ENCODE peak calls at places on chromosomes 16 and 17, in eight cellular contexts. R is HFF-Myc, S is left ventricle myocardium inferior, A is astrocyte of the cerebellum, X is hepatocyte, N is uterus, T is transverse colon, F is mammary epithelial cell. V is an unnamed sample.

GRCh38 chr17:36127199-36127881 is 23.7 kb downstream of the CCL4 start:
- DNase-seq in R (no peak), S (no peak), A (no peak), X (no peak), N (no peak), T (no peak), F (no peak), V (no peak)

GRCh38 chr16:75460441-75460840 is 4.0 kb downstream of the TMEM170A start:
- DNase-seq in R (no peak), S (no peak), A (no peak), X (no peak), N (no peak), T (no peak), F (no peak), V (no peak)

GRCh38 chr16:2700786-2701185 is 18.5 kb downstream of the KCTD5 start:
- DNase-seq in R (no peak), S (no peak), A (no peak), X (no peak), N (no peak), T (no peak), F (no peak), V (no peak)

GRCh38 chr16:28494141-28494851 is at the start of gene APOBR:
- DNase-seq in R (no peak), S (peak; percentile 30), A (no peak), X (no peak), N (no peak), T (peak; percentile 75), F (no peak), V (no peak)

GRCh38 chr17:34598161-34598776 is 18.9 kb downstream of the TMEM132E start:
- DNase-seq in R (no peak), S (no peak), A (no peak), X (no peak), N (no peak), T (no peak), F (no peak), V (no peak)

GRCh38 chr17:72122668-72123495 is 2.1 kb downstream of the SOX9 start:
- DNase-seq in R (no peak), S (peak; percentile 29), A (no peak), X (peak; percentile 69), N (no peak), T (peak; percentile 52), F (peak; percentile 51), V (peak; percentile 56)

GRCh38 chr16:49900875-49901274 is 45.0 kb upstream of the ZNF423 start:
- DNase-seq in R (no peak), S (no peak), A (no peak), X (no peak), N (no peak), T (no peak), F (no peak), V (no peak)

GRCh38 chr17:76385892-76386786 is 1.7 kb downstream of the SPHK1 start:
- DNase-seq in R (no peak), S (peak; percentile 81), A (no peak), X (peak; percentile 82), N (peak; percentile 69), T (peak; percentile 87), F (peak; percentile 74), V (peak; percentile 75)

GRCh38 chr17:45663772-45664171 is 120.3 kb upstream of the CRHR1 start:
- DNase-seq in R (no peak), S (no peak), A (no peak), X (no peak), N (no peak), T (no peak), F (no peak), V (no peak)

GRCh38 chr17:77489898-77490265 is 349.1 kb downstream of the SEC14L1 start:
- DNase-seq in R (no peak), S (peak; percentile 92), A (no peak), X (no peak), N (peak; percentile 68), T (peak; percentile 62), F (no peak), V (no peak)

GRCh38 chr17:72120878-72121163 is at the start of gene SOX9:
- DNase-seq in R (no peak), S (peak; percentile 89), A (peak; percentile 95), X (peak; percentile 93), N (no peak), T (peak; percentile 91), F (peak; percentile 98), V (peak; percentile 97)

GRCh38 chr17:82215972-82216300 is 3.3 kb upstream of the CCDC57 start:
- DNase-seq in R (no peak), S (no peak), A (no peak), X (no peak), N (no peak), T (no peak), F (no peak), V (no peak)

GRCh38 chr17:74825952-74826713 is 33.6 kb downstream of the GRIN2C start:
- DNase-seq in R (no peak), S (no peak), A (no peak), X (no peak), N (no peak), T (no peak), F (no peak), V (no peak)

GRCh38 chr17:50758524-50758923 is 8.8 kb downstream of the ANKRD40CL start:
- DNase-seq in R (no peak), S (no peak), A (no peak), X (no peak), N (no peak), T (no peak), F (no peak), V (no peak)

GRCh38 chr16:12906271-12906670 is 4.9 kb downstream of the SHISA9 start:
- DNase-seq in R (no peak), S (no peak), A (no peak), X (no peak), N (no peak), T (no peak), F (no peak), V (no peak)

GRCh38 chr16:75289189-75289588 is 37.8 kb upstream of the BCAR1 start:
- DNase-seq in R (no peak), S (no peak), A (no peak), X (no peak), N (no peak), T (no peak), F (no peak), V (no peak)

GRCh38 chr17:14203392-14203791 is 33.3 kb downstream of the CDRT15 start:
- DNase-seq in R (no peak), S (no peak), A (no peak), X (no peak), N (no peak), T (no peak), F (no peak), V (no peak)

GRCh38 chr17:42118545-42118944 is 2.6 kb downstream of the KAT2A start:
- DNase-seq in R (no peak), S (no peak), A (no peak), X (no peak), N (no peak), T (no peak), F (peak; percentile 21), V (peak; percentile 57)

GRCh38 chr17:46056800-46057304 is 57.8 kb downstream of the STH start:
- DNase-seq in R (no peak), S (no peak), A (peak; percentile 40), X (no peak), N (no peak), T (no peak), F (peak; percentile 74), V (peak; percentile 27)

DNA sequence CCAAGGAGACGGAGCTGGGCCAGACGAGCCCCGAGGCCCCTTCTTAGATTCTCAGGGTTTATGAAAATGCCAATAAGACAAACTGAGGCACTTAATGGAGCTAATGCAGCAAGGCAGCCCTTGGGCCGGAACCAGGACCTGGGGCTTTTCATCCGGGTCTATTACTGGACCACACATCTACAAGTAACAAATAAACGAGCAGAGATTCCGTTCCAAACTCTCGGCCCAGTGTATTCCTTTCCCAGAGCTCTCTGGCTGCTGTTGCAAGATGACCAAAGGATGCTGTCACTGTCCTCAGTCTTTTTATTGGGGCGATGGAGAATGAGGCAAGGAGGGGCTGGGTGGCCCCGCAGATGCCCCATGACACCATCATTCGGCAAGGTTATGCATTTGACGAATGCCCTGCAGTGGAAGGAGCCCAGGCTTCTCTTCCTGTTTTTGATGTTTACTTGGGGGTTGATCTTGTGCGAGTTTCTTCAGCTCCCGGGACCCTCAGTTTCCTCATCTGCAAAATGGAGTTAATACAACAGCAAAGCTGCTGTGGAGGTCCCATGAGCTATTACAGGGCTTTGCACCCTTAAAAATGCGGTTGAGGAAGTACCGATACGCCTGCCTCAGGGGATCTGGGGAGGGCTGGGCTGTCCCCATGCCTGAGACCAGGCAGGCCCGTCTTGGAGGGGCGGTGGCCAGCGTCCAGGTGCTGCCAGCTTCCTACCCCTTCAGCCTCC is 1.1 kb upstream of the NTN1 start:
- DNase-seq in R (no peak), S (no peak), A (no peak), X (no peak), N (no peak), T (no peak), F (no peak), V (no peak)
- H3K4me3 ChIP-seq in R (no peak overlapping the region), S (peak overlapping the region; percentile 77), A (no peak overlapping the region), X (no peak overlapping the region), N (peak overlapping the region; percentile 58), T (peak overlapping the region; percentile 61), F (peak overlapping the region; percentile 72), V (no peak overlapping the region)

GRCh38 chr17:49447603-49448325 is 33.1 kb upstream of the PHB1 start:
- DNase-seq in R (no peak), S (no peak), A (no peak), X (no peak), N (no peak), T (no peak), F (no peak), V (no peak)
- TF ChIP-seq CTCF in R (peak; percentile 33), S (no peak), A (no peak), X (no peak), N (no peak), T (no peak), F (no peak), V (peak; percentile 7)

GRCh38 chr16:86344881-86345280 is 165.4 kb upstream of the FOXF1 start:
- DNase-seq in R (no peak), S (no peak), A (no peak), X (no peak), N (no peak), T (no peak), F (no peak), V (no peak)

GRCh38 chr16:86343733-86344585 is 166.4 kb upstream of the FOXF1 start:
- DNase-seq in R (no peak), S (no peak), A (no peak), X (peak; percentile 63), N (no peak), T (no peak), F (no peak), V (no peak)

GRCh38 chr16:86342161-86342560 is 168.2 kb upstream of the FOXF1 start:
- DNase-seq in R (no peak), S (no peak), A (no peak), X (no peak), N (no peak), T (no peak), F (no peak), V (no peak)

GRCh38 chr16:86344586-86344871 is 165.8 kb upstream of the FOXF1 start:
- DNase-seq in R (no peak), S (no peak), A (no peak), X (no peak), N (no peak), T (no peak), F (no peak), V (no peak)

GRCh38 chr16:86343111-86343642 is 167.2 kb upstream of the FOXF1 start:
- DNase-seq in R (no peak), S (peak; percentile 24), A (no peak), X (peak; percentile 82), N (peak; percentile 77), T (peak; percentile 68), F (peak; percentile 21), V (no peak)
- H3K4me3 ChIP-seq in R (no peak overlapping the region), S (peak overlapping the region; percentile 45), A (no peak overlapping the region), X (no peak overlapping the region), N (no peak overlapping the region), T (no peak overlapping the region), F (no peak overlapping the region), V (no peak overlapping the region)

GRCh38 chr17:63950940-63951907 is 19.1 kb upstream of the CD79B start:
- DNase-seq in R (no peak), S (no peak), A (no peak), X (peak; percentile 69), N (no peak), T (peak; percentile 75), F (peak; percentile 39), V (peak; percentile 65)
- TF ChIP-seq CTCF in R (peak; percentile 30), S (peak; percentile 28), A (peak; percentile 38), X (peak; percentile 51), N (no peak), T (peak; percentile 53), F (peak; percentile 76), V (peak; percentile 76)